ENCODE peak calls at places on chromosomes 16 and 17, in four cellular contexts. One of them, this sample, is unnamed.

GRCh38 chr16:76035689-76036088 is 241.5 kb upstream of the CNTNAP4 start:
- DNase-seq in effector memory CD4-positive, alpha-beta T cell: no peak
- DNase-seq in RWPE1: no peak
- DNase-seq in EH: no peak
- DNase-seq in this sample: no peak

GRCh38 chr17:78559749-78560368 is 17.3 kb downstream of the DNAH17 start:
- DNase-seq in effector memory CD4-positive, alpha-beta T cell: no peak
- DNase-seq in EH: no peak
- DNase-seq in RWPE1: no peak
- DNase-seq in this sample: no peak

GRCh38 chr17:77795685-77796084 is 162.8 kb upstream of the TNRC6C start:
- DNase-seq in effector memory CD4-positive, alpha-beta T cell: no peak
- DNase-seq in RWPE1: no peak
- DNase-seq in EH: no peak
- DNase-seq in this sample: no peak

GRCh38 chr17:49843774-49844350 is 4.0 kb downstream of the TAC4 start:
- DNase-seq in EH: peak; percentile 27
- DNase-seq in RWPE1: no peak
- DNase-seq in effector memory CD4-positive, alpha-beta T cell: no peak
- DNase-seq in this sample: no peak

GRCh38 chr17:69434164-69434579 is 19.7 kb downstream of the MAP2K6 start:
- DNase-seq in RWPE1: peak; percentile 31
- DNase-seq in EH: no peak
- DNase-seq in effector memory CD4-positive, alpha-beta T cell: no peak
- DNase-seq in this sample: no peak

GRCh38 chr17:62653002-62653830 is 25.7 kb downstream of the MRC2 start:
- DNase-seq in EH: peak; percentile 75
- DNase-seq in RWPE1: no peak
- DNase-seq in effector memory CD4-positive, alpha-beta T cell: peak; percentile 34
- DNase-seq in this sample: no peak

GRCh38 chr17:19646788-19647696 is 1.5 kb upstream of the ALDH3A2 start:
- DNase-seq in RWPE1: no peak
- DNase-seq in effector memory CD4-positive, alpha-beta T cell: no peak
- DNase-seq in EH: peak; percentile 39
- DNase-seq in this sample: no peak

GRCh38 chr17:17042851-17043667 is 802 bp downstream of the MPRIP start:
- DNase-seq in RWPE1: peak; percentile 44
- DNase-seq in effector memory CD4-positive, alpha-beta T cell: no peak
- DNase-seq in EH: peak; percentile 81
- DNase-seq in this sample: no peak

GRCh38 chr16:5041604-5042133 is 7.9 kb upstream of the NAGPA start:
- DNase-seq in EH: peak; percentile 48
- DNase-seq in effector memory CD4-positive, alpha-beta T cell: no peak
- DNase-seq in RWPE1: peak; percentile 54
- DNase-seq in this sample: no peak

GRCh38 chr17:40909755-40910154 is 24.7 kb upstream of the KRT20 start:
- DNase-seq in effector memory CD4-positive, alpha-beta T cell: no peak
- DNase-seq in RWPE1: peak; percentile 22
- DNase-seq in EH: peak; percentile 77
- DNase-seq in this sample: no peak

GRCh38 chr16:1105888-1106620 is 10.0 kb upstream of the C1QTNF8 start:
- DNase-seq in effector memory CD4-positive, alpha-beta T cell: no peak
- DNase-seq in RWPE1: peak; percentile 85
- DNase-seq in EH: peak; percentile 60
- DNase-seq in this sample: no peak

GRCh38 chr17:43140396-43141332 is 15.5 kb upstream of the BRCA1 start:
- DNase-seq in effector memory CD4-positive, alpha-beta T cell: no peak
- DNase-seq in EH: no peak
- DNase-seq in RWPE1: no peak
- DNase-seq in this sample: no peak

GRCh38 chr17:75637143-75637538 is 3.9 kb downstream of the SMIM5 start:
- DNase-seq in effector memory CD4-positive, alpha-beta T cell: no peak
- DNase-seq in EH: no peak
- DNase-seq in RWPE1: no peak
- DNase-seq in this sample: no peak

GRCh38 chr16:86527366-86527765 is 17.0 kb downstream of the FOXF1 start:
- DNase-seq in EH: no peak
- DNase-seq in effector memory CD4-positive, alpha-beta T cell: no peak
- DNase-seq in RWPE1: no peak
- DNase-seq in this sample: no peak

GRCh38 chr17:45257115-45257514 is 4.8 kb downstream of the SPATA32 start:
- DNase-seq in effector memory CD4-positive, alpha-beta T cell: no peak
- DNase-seq in EH: no peak
- DNase-seq in RWPE1: no peak
- DNase-seq in this sample: no peak

GRCh38 chr16:89953671-89954406 is 5.3 kb downstream of the DEF8 start:
- DNase-seq in EH: no peak
- DNase-seq in RWPE1: no peak
- DNase-seq in effector memory CD4-positive, alpha-beta T cell: no peak
- DNase-seq in this sample: no peak

GRCh38 chr16:84383106-84383505 is 14.8 kb downstream of the ATP2C2 start:
- DNase-seq in RWPE1: no peak
- DNase-seq in effector memory CD4-positive, alpha-beta T cell: no peak
- DNase-seq in EH: no peak
- DNase-seq in this sample: no peak

GRCh38 chr17:47732399-47733046 is 513 bp upstream of the TBX21 start:
- DNase-seq in effector memory CD4-positive, alpha-beta T cell: no peak
- DNase-seq in EH: no peak
- DNase-seq in RWPE1: no peak
- DNase-seq in this sample: no peak

GRCh38 chr16:50067290-50067853 is 1.6 kb downstream of the HEATR3 start:
- DNase-seq in RWPE1: peak; percentile 16
- DNase-seq in effector memory CD4-positive, alpha-beta T cell: no peak
- DNase-seq in EH: peak; percentile 72
- DNase-seq in this sample: no peak

GRCh38 chr16:69160192-69160591 is 26.8 kb upstream of the SNTB2 start:
- DNase-seq in RWPE1: no peak
- DNase-seq in effector memory CD4-positive, alpha-beta T cell: no peak
- DNase-seq in EH: no peak
- DNase-seq in this sample: no peak

GRCh38 chr17:74639704-74640142 is 16.2 kb upstream of the CD300E start:
- DNase-seq in EH: no peak
- DNase-seq in RWPE1: no peak
- DNase-seq in effector memory CD4-positive, alpha-beta T cell: no peak
- DNase-seq in this sample: no peak

GRCh38 chr17:44400226-44400847 is 10.9 kb upstream of the ITGA2B start:
- DNase-seq in RWPE1: peak; percentile 20
- DNase-seq in effector memory CD4-positive, alpha-beta T cell: no peak
- DNase-seq in EH: peak; percentile 44
- DNase-seq in this sample: no peak

GRCh38 chr16:55691771-55692170 is 36.0 kb downstream of the SLC6A2 start:
- DNase-seq in RWPE1: no peak
- DNase-seq in effector memory CD4-positive, alpha-beta T cell: no peak
- DNase-seq in EH: no peak
- DNase-seq in this sample: no peak

GRCh38 chr17:41739661-41740352 is 5.4 kb upstream of the HAP1 start:
- DNase-seq in effector memory CD4-positive, alpha-beta T cell: no peak
- DNase-seq in EH: peak; percentile 80
- DNase-seq in RWPE1: peak; percentile 76
- DNase-seq in this sample: no peak

GRCh38 chr17:61289408-61290385 is 109.9 kb upstream of the TBX2 start:
- DNase-seq in EH: no peak
- DNase-seq in effector memory CD4-positive, alpha-beta T cell: no peak
- DNase-seq in RWPE1: no peak
- DNase-seq in this sample: no peak

GRCh38 chr17:76039121-76039520 is 12.0 kb upstream of the EVPL start:
- DNase-seq in effector memory CD4-positive, alpha-beta T cell: no peak
- DNase-seq in EH: no peak
- DNase-seq in RWPE1: no peak
- DNase-seq in this sample: no peak

This sample was measured in NK-92 treated with Interleukin-12 subunit alpha and Interleukin-12 subunit beta, amount 100 ng/mL, for 24 hours.